ENCODE peak calls at places on chromosome 2, in four cellular contexts. P, F, R and I are unnamed samples.

GRCh38 chr2:145874466-145874865 is 1354.5 kb upstream of the ZEB2 start:
- DNase-seq in P (peak), F (no peak), R (no peak), I (peak)

GRCh38 chr2:190469770-190470169 is 61.6 kb downstream of the MFSD6 start:
- DNase-seq in P (peak), F (no peak), R (peak), I (peak)

GRCh38 chr2:11560806-11561205 is 27.0 kb downstream of the GREB1 start:
- DNase-seq in P (no peak), F (no peak), R (no peak), I (no peak)

GRCh38 chr2:43139501-43139900 is 86.9 kb downstream of the ZFP36L2 start:
- DNase-seq in P (no peak), F (no peak), R (no peak), I (no peak)

GRCh38 chr2:24048662-24049484 is 668 bp upstream of the FKBP1B start:
- DNase-seq in P (peak), F (no peak), R (no peak), I (peak)

GRCh38 chr2:1494906-1495305 is 81.6 kb downstream of the TPO start:
- DNase-seq in P (no peak), F (no peak), R (no peak), I (no peak)

GRCh38 chr2:154992826-154993225 is 294.3 kb downstream of the KCNJ3 start:
- DNase-seq in P (no peak), F (no peak), R (no peak), I (no peak)

GRCh38 chr2:157747695-157748370 is 119.2 kb upstream of the ACVR1C start:
- DNase-seq in P (no peak), F (no peak), R (peak), I (peak)

GRCh38 chr2:217749009-217749408 is 253.8 kb downstream of the TNS1 start:
- DNase-seq in P (no peak), F (no peak), R (no peak), I (no peak)

GRCh38 chr2:108492364-108492763 is 41.9 kb upstream of the LIMS1 start:
- DNase-seq in P (peak), F (no peak), R (peak), I (peak)

GRCh38 chr2:69714024-69714423 is 27.9 kb upstream of the ANXA4 start:
- DNase-seq in P (no peak), F (no peak), R (no peak), I (no peak)

GRCh38 chr2:42493468-42493884 is 306 bp downstream of the KCNG3 start:
- DNase-seq in P (no peak), F (no peak), R (no peak), I (no peak)

GRCh38 chr2:23412556-23413155 is 27.7 kb downstream of the KLHL29 start:
- DNase-seq in P (peak), F (no peak), R (peak), I (peak)

GRCh38 chr2:9655441-9656269 is 24.9 kb upstream of the YWHAQ start:
- DNase-seq in P (peak), F (no peak), R (peak), I (peak)